ENCODE peak calls at places on chromosomes 13 and 19, in eight cellular contexts. Y, R, U, H, P, C, F and Z are unnamed samples.
A peak's percentile ranks its signal among the peaks of the same experiment; 100 is the strongest.

GRCh38 chr13:109155301-109155761 is 525.9 kb downstream of the MYO16 start:
- DNase-seq in Y (no peak), R (no peak), U (no peak), H (no peak), P (no peak), C (no peak), F (peak; percentile 46), Z (no peak)

GRCh38 chr13:43044720-43045301 is 21.4 kb downstream of the DNAJC15 start:
- DNase-seq in Y (no peak), R (no peak), U (no peak), H (no peak), P (no peak), C (no peak), F (no peak), Z (no peak)

GRCh38 chr13:36357692-36358091 is 11.5 kb upstream of the SPART start:
- DNase-seq in Y (peak; percentile 78), R (no peak), U (no peak), H (no peak), P (no peak), C (peak; percentile 36), F (no peak), Z (peak; percentile 43)

GRCh38 chr13:59837101-59837500 is 326.6 kb downstream of the DIAPH3 start:
- DNase-seq in Y (no peak), R (no peak), U (no peak), H (no peak), P (no peak), C (no peak), F (no peak), Z (no peak)

GRCh38 chr13:20178156-20178555 is 14.6 kb downstream of the GJB2 start:
- DNase-seq in Y (no peak), R (no peak), U (no peak), H (no peak), P (no peak), C (no peak), F (no peak), Z (no peak)

GRCh38 chr13:48710160-48710559 is 56.4 kb downstream of the CYSLTR2 start:
- DNase-seq in Y (no peak), R (no peak), U (no peak), H (no peak), P (no peak), C (no peak), F (no peak), Z (no peak)

GRCh38 chr19:58021541-58022282 is 12.1 kb upstream of the ZSCAN1 start:
- DNase-seq in Y (peak; percentile 73), R (no peak), U (peak; percentile 27), H (no peak), P (peak; percentile 18), C (no peak), F (peak; percentile 27), Z (peak; percentile 36)

GRCh38 chr19:38617764-38618589 is at the start of gene MAP4K1:
- DNase-seq in Y (no peak), R (peak; percentile 88), U (peak; percentile 78), H (peak; percentile 53), P (no peak), C (no peak), F (peak; percentile 37), Z (peak; percentile 51)

GRCh38 chr13:60756306-60756705 is 359.3 kb downstream of the TDRD3 start:
- DNase-seq in Y (no peak), R (no peak), U (no peak), H (no peak), P (no peak), C (no peak), F (no peak), Z (no peak)

GRCh38 chr13:29901714-29902631 is 51.6 kb upstream of the UBL3 start:
- DNase-seq in Y (no peak), R (no peak), U (peak; percentile 49), H (no peak), P (no peak), C (no peak), F (peak; percentile 42), Z (no peak)

GRCh38 chr19:35716735-35716984 is 1.1 kb upstream of the KMT2B start:
- DNase-seq in Y (peak; percentile 83), R (no peak), U (no peak), H (no peak), P (no peak), C (no peak), F (no peak), Z (no peak)

GRCh38 chr13:103884139-103884723 is 818.0 kb upstream of the SLC10A2 start:
- DNase-seq in Y (no peak), R (no peak), U (no peak), H (no peak), P (no peak), C (no peak), F (no peak), Z (no peak)

GRCh38 chr13:25375727-25376358 is 4.1 kb downstream of the ATP8A2 start:
- DNase-seq in Y (no peak), R (no peak), U (peak; percentile 9), H (no peak), P (peak; percentile 13), C (no peak), F (no peak), Z (no peak)

GRCh38 chr19:2719910-2720776 is 1.0 kb downstream of the DIRAS1 start:
- DNase-seq in Y (peak; percentile 64), R (no peak), U (no peak), H (no peak), P (no peak), C (no peak), F (no peak), Z (peak; percentile 41)
- TF ChIP-seq EP300 in Y (no peak), R (no peak), U (no peak), H (no peak), P (no peak), C (no peak), F (no peak), Z (no peak)

GRCh38 chr19:12789098-12789903 is 2.0 kb upstream of the JUNB start:
- DNase-seq in Y (no peak), R (no peak), U (no peak), H (no peak), P (no peak), C (no peak), F (no peak), Z (no peak)
- TF ChIP-seq POLR2A in Y (no peak), R (peak; percentile 75), U (peak; percentile 24), H (no peak), P (peak; percentile 1), C (no peak), F (no peak), Z (no peak)

GRCh38 chr19:10294368-10294697 is 4.6 kb downstream of the ICAM5 start:
- DNase-seq in Y (no peak), R (no peak), U (peak; percentile 33), H (no peak), P (no peak), C (no peak), F (no peak), Z (no peak)

GRCh38 chr19:10293637-10294367 is 4.0 kb downstream of the ICAM5 start:
- DNase-seq in Y (no peak), R (no peak), U (no peak), H (no peak), P (no peak), C (no peak), F (no peak), Z (no peak)

GRCh38 chr19:10292789-10293636 is 3.3 kb downstream of the ICAM5 start:
- DNase-seq in Y (no peak), R (no peak), U (peak; percentile 14), H (no peak), P (no peak), C (no peak), F (peak; percentile 47), Z (no peak)

GRCh38 chr19:10295847-10296591 is 6.3 kb downstream of the ICAM5 start:
- DNase-seq in Y (no peak), R (no peak), U (no peak), H (no peak), P (no peak), C (no peak), F (no peak), Z (no peak)

DNA sequence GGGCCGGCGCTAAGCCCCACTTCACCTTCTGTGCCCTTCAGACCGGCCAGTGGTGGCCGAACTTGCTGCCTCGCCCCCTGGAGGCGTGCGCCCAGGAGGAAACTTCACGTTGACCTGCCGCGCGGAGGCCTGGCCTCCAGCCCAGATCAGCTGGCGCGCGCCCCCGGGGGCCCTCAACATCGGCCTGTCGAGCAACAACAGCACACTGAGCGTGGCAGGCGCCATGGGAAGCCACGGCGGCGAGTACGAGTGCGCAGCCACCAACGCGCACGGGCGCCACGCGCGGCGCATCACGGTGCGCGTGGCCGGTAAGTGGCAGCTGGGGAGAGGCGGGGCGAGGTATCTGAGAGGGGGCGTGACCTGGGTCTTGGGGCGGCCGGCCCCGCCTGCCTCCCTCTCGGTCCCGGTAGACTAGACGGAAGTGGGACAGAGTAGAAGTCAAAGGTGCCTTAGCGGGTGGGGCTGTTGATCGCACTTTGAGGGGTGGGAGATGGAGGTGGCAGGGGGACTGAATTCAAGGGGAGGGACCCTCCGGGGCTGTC is 5.6 kb downstream of the ICAM5 start:
- DNase-seq in Y (no peak), R (no peak), U (peak; percentile 74), H (peak; percentile 51), P (no peak), C (no peak), F (peak; percentile 81), Z (no peak)
- TF ChIP-seq EP300 in Y (no peak), R (no peak), U (no peak), H (no peak), P (no peak), C (no peak), F (no peak), Z (no peak)

GRCh38 chr19:9535934-9536333 is 2.5 kb downstream of the ZNF426 start:
- DNase-seq in Y (no peak), R (no peak), U (no peak), H (no peak), P (no peak), C (no peak), F (no peak), Z (no peak)

DNA sequence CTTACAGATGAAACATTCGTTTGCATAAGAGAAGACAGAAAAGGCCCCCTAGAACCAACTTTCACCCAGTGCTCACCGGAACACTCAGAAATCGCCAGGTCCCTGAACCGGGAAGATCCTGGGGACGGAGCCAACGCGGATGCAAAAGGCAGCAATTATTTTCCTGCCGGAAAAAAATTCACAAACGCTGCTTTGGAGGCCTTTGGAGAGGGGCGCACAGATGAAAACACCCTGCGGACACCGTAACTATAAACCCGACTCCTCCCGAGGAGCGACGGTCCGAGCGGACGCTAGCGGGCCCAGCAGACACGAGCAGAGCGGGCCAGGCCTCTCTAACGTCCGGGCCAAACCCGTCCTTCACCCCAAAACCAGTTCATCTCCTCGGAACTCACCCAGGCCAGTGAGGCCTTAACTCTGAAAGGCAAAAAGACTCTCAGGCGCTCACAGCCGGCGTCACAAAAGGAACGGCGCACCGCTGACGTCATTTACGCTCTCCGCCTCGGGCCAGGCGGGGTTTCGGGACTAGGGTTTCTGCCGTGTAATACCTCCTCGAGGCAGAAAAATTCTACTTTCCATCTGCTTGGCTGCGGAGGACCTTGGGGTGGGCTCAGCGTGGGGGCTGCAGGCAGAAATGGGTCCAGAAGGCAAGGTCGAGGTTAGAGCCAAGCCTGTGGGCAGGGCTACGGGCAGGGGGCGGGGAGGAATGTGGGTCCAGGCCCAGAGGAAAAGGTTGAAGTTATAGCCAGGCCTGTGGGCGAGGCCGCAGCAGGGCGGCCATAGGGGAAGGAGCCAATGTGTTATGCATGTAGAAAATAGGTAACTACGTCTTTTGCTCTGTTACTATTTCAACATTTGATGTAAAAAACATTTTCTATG is at the start of gene ZNF426:
- DNase-seq in Y (peak; percentile 93), R (peak; percentile 39), U (peak; percentile 88), H (peak; percentile 85), P (peak; percentile 20), C (peak; percentile 67), F (peak; percentile 85), Z (peak; percentile 89)
- TF ChIP-seq POLR2A in Y (peak; percentile 5), R (peak; percentile 78), U (peak; percentile 30), H (no peak), P (no peak), C (peak; percentile 31), F (peak; percentile 50), Z (no peak)

GRCh38 chr19:50046649-50047503 is 21.1 kb downstream of the ZNF473 start:
- DNase-seq in Y (peak; percentile 70), R (no peak), U (peak; percentile 50), H (peak; percentile 29), P (no peak), C (peak; percentile 26), F (peak; percentile 59), Z (peak; percentile 55)
- TF ChIP-seq EP300 in Y (no peak), R (no peak), U (no peak), H (no peak), P (no peak), C (no peak), F (no peak), Z (no peak)